ENCODE peak calls at places on chromosomes 1 and 21, in seven cellular contexts. One of them, this sample, is unnamed.

GRCh38 chr1:53291574-53291973 is 36.3 kb downstream of the LRP8 start:
- DNase-seq in heart left ventricle: no peak
- DNase-seq in ovary: no peak
- DNase-seq in heart right ventricle: no peak
- DNase-seq in psoas muscle: no peak
- DNase-seq in prostate gland: no peak
- DNase-seq in A549: peak; percentile 25
- DNase-seq in this sample: no peak

GRCh38 chr1:1605724-1606123 is 5.8 kb upstream of the FNDC10 start:
- DNase-seq in heart left ventricle: no peak
- DNase-seq in heart right ventricle: no peak
- DNase-seq in ovary: no peak
- DNase-seq in A549: no peak
- DNase-seq in prostate gland: no peak
- DNase-seq in psoas muscle: no peak
- DNase-seq in this sample: no peak

GRCh38 chr1:112230232-112230631 is 165.8 kb upstream of the CTTNBP2NL start:
- DNase-seq in ovary: no peak
- DNase-seq in psoas muscle: no peak
- DNase-seq in A549: no peak
- DNase-seq in prostate gland: no peak
- DNase-seq in heart right ventricle: no peak
- DNase-seq in heart left ventricle: no peak
- DNase-seq in this sample: no peak

GRCh38 chr1:9442266-9442846 is 96.9 kb upstream of the SLC25A33 start:
- DNase-seq in A549: no peak
- DNase-seq in heart right ventricle: no peak
- DNase-seq in psoas muscle: no peak
- DNase-seq in heart left ventricle: no peak
- DNase-seq in ovary: no peak
- DNase-seq in prostate gland: no peak
- DNase-seq in this sample: no peak

GRCh38 chr1:43541721-43542401 is 11.2 kb downstream of the PTPRF start:
- DNase-seq in psoas muscle: peak; percentile 85
- DNase-seq in heart left ventricle: peak; percentile 74
- DNase-seq in prostate gland: peak; percentile 92
- DNase-seq in heart right ventricle: peak; percentile 72
- DNase-seq in A549: no peak
- DNase-seq in ovary: peak; percentile 66
- DNase-seq in this sample: peak; percentile 84

GRCh38 chr1:180160362-180160761 is 5.7 kb downstream of the QSOX1 start:
- DNase-seq in A549: no peak
- DNase-seq in prostate gland: no peak
- DNase-seq in heart right ventricle: no peak
- DNase-seq in psoas muscle: no peak
- DNase-seq in heart left ventricle: no peak
- DNase-seq in ovary: no peak
- DNase-seq in this sample: no peak

GRCh38 chr1:85450832-85451231 is 14.1 kb downstream of the DDAH1 start:
- DNase-seq in heart right ventricle: no peak
- DNase-seq in ovary: no peak
- DNase-seq in psoas muscle: peak; percentile 54
- DNase-seq in prostate gland: no peak
- DNase-seq in heart left ventricle: no peak
- DNase-seq in A549: no peak
- DNase-seq in this sample: no peak

GRCh38 chr1:169739980-169740379 is 6.1 kb upstream of the SELE start:
- DNase-seq in A549: no peak
- DNase-seq in psoas muscle: no peak
- DNase-seq in prostate gland: no peak
- DNase-seq in ovary: no peak
- DNase-seq in heart left ventricle: no peak
- DNase-seq in heart right ventricle: no peak
- DNase-seq in this sample: no peak

GRCh38 chr1:95311006-95311405 is 77.0 kb downstream of the RWDD3 start:
- DNase-seq in heart right ventricle: no peak
- DNase-seq in ovary: no peak
- DNase-seq in heart left ventricle: no peak
- DNase-seq in psoas muscle: no peak
- DNase-seq in prostate gland: no peak
- DNase-seq in A549: no peak
- DNase-seq in this sample: no peak

GRCh38 chr1:95308276-95308675 is 74.3 kb downstream of the RWDD3 start:
- DNase-seq in heart right ventricle: no peak
- DNase-seq in A549: no peak
- DNase-seq in prostate gland: no peak
- DNase-seq in ovary: no peak
- DNase-seq in heart left ventricle: no peak
- DNase-seq in psoas muscle: no peak
- DNase-seq in this sample: no peak

GRCh38 chr1:95309031-95309459 is 75.0 kb downstream of the RWDD3 start:
- DNase-seq in psoas muscle: no peak
- DNase-seq in A549: peak; percentile 42
- DNase-seq in heart left ventricle: no peak
- DNase-seq in prostate gland: peak; percentile 19
- DNase-seq in heart right ventricle: no peak
- DNase-seq in ovary: no peak
- DNase-seq in this sample: no peak

GRCh38 chr1:95312181-95312580 is 78.2 kb downstream of the RWDD3 start:
- DNase-seq in psoas muscle: no peak
- DNase-seq in ovary: no peak
- DNase-seq in heart right ventricle: no peak
- DNase-seq in A549: no peak
- DNase-seq in heart left ventricle: no peak
- DNase-seq in prostate gland: no peak
- DNase-seq in this sample: no peak

DNA sequence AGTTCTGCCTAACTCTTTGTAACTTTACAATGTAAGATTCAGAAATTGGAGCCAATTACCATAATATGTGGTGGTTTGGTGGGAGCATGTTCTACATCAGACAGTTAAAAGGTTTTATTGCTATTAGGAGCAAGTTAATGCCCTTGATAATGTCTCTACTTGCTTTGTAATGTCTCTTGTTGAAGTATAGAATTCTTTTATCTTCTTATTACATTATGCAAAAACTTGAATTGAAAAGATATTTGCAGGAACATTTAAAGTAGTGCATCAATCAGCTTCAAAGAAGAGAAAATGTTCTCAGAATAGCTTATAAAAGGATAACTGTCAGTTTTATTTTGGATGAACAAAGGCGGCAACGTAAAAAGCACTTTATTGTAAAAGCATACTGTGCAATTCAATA is 77.8 kb downstream of the RWDD3 start:
- DNase-seq in prostate gland: no peak
- DNase-seq in ovary: no peak
- DNase-seq in heart right ventricle: no peak
- DNase-seq in psoas muscle: no peak
- DNase-seq in A549: no peak
- DNase-seq in heart left ventricle: no peak
- DNase-seq in this sample: no peak
- H3K27ac ChIP-seq in prostate gland: peak overlapping the region; percentile 16
- H3K27ac ChIP-seq in ovary: no peak overlapping the region
- H3K27ac ChIP-seq in heart right ventricle: no peak overlapping the region
- H3K27ac ChIP-seq in psoas muscle: no peak overlapping the region
- H3K27ac ChIP-seq in A549: no peak overlapping the region
- H3K27ac ChIP-seq in heart left ventricle: no peak overlapping the region
- H3K27ac ChIP-seq in this sample: no peak overlapping the region

GRCh38 chr1:157626099-157626498 is 28.2 kb upstream of the FCRL4 start:
- DNase-seq in prostate gland: no peak
- DNase-seq in psoas muscle: no peak
- DNase-seq in A549: peak; percentile 31
- DNase-seq in heart right ventricle: no peak
- DNase-seq in heart left ventricle: no peak
- DNase-seq in ovary: no peak
- DNase-seq in this sample: no peak
- TF ChIP-seq CTCF in prostate gland: no peak
- TF ChIP-seq CTCF in psoas muscle: no peak
- TF ChIP-seq CTCF in A549: no peak
- TF ChIP-seq CTCF in heart right ventricle: no peak
- TF ChIP-seq CTCF in heart left ventricle: no peak
- TF ChIP-seq CTCF in ovary: no peak
- TF ChIP-seq CTCF in this sample: no peak

GRCh38 chr1:178869114-178869697 is 1.7 kb downstream of the ANGPTL1 start:
- DNase-seq in ovary: no peak
- DNase-seq in heart right ventricle: no peak
- DNase-seq in prostate gland: no peak
- DNase-seq in psoas muscle: no peak
- DNase-seq in heart left ventricle: no peak
- DNase-seq in A549: no peak
- DNase-seq in this sample: no peak

GRCh38 chr1:178868700-178869099 is 2.2 kb downstream of the ANGPTL1 start:
- DNase-seq in heart left ventricle: no peak
- DNase-seq in ovary: no peak
- DNase-seq in heart right ventricle: no peak
- DNase-seq in psoas muscle: no peak
- DNase-seq in A549: no peak
- DNase-seq in prostate gland: no peak
- DNase-seq in this sample: no peak

GRCh38 chr1:178870944-178871343 is at the start of gene ANGPTL1:
- DNase-seq in ovary: peak; percentile 18
- DNase-seq in heart left ventricle: no peak
- DNase-seq in heart right ventricle: no peak
- DNase-seq in A549: no peak
- DNase-seq in prostate gland: no peak
- DNase-seq in psoas muscle: no peak
- DNase-seq in this sample: no peak

GRCh38 chr1:178864326-178864725 is 6.6 kb downstream of the ANGPTL1 start:
- DNase-seq in A549: no peak
- DNase-seq in prostate gland: no peak
- DNase-seq in ovary: no peak
- DNase-seq in heart left ventricle: no peak
- DNase-seq in heart right ventricle: no peak
- DNase-seq in psoas muscle: no peak
- DNase-seq in this sample: no peak

DNA sequence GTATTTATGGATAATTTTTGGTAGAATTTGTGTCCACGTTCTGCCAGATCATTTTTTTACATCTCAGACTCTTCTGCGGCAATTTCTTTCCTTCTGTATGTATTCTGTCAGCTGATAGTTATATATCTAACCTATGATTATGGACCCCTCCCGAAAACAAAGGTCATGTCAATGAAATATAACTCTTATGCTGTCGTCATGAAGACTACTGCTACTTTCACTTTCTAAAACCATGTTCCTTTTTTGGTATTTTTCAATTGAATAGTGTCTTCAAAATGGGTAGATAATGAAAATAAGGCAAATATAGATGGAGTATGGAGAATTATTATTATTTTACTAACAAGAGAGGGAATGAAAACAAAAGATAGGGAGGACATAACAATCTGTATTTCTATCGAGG is 3.2 kb downstream of the ANGPTL1 start:
- DNase-seq in ovary: no peak
- DNase-seq in heart left ventricle: no peak
- DNase-seq in prostate gland: no peak
- DNase-seq in A549: no peak
- DNase-seq in heart right ventricle: no peak
- DNase-seq in psoas muscle: no peak
- DNase-seq in this sample: no peak
- H3K27ac ChIP-seq in ovary: peak overlapping the region; percentile 73
- H3K27ac ChIP-seq in heart left ventricle: no peak overlapping the region
- H3K27ac ChIP-seq in prostate gland: no peak overlapping the region
- H3K27ac ChIP-seq in A549: peak overlapping the region; percentile 22
- H3K27ac ChIP-seq in heart right ventricle: peak overlapping the region; percentile 34
- H3K27ac ChIP-seq in psoas muscle: peak overlapping the region; percentile 74
- H3K27ac ChIP-seq in this sample: no peak overlapping the region

DNA sequence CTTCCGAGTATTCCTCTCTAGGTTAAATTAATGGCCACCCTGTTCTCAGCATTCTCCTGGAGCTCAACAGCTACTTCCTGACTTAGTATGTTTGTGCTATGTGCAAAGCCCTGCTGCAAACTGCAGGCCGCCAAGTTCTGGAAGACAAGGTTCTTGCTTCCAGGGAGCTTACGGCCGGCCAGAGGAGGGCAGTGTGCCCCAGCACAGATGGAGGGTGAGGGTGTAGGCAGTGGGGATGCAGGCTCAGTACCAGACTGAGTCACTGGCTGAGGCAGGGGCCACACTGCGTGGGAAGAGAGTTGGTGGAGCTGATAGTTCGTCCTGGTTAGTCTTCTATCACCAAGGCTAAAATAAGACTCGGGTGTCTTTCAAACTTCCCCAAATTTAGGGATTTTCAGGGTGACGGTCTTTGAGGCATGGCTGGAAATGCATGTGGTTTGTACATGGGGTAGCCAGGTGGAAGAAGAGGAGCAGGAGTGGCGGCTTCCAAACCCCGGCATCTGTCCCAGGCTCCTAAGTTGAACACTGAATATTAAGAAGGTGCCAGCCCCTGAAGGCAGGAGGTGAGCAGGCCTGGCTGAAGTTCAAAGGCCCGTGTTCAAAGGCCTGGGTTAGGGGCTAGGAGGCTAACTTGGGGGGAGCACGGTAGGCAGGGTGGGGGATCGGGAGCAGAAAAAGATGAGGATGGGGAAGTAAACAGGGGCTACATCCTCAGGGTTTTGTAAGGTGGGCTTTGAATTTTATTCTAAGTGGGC is 42.9 kb downstream of the ELK4 start:
- DNase-seq in psoas muscle: peak; percentile 50
- DNase-seq in heart left ventricle: no peak
- DNase-seq in ovary: no peak
- DNase-seq in A549: peak; percentile 52
- DNase-seq in prostate gland: no peak
- DNase-seq in heart right ventricle: no peak
- DNase-seq in this sample: peak; percentile 77
- TF ChIP-seq CTCF in psoas muscle: peak; percentile 19
- TF ChIP-seq CTCF in heart left ventricle: no peak
- TF ChIP-seq CTCF in ovary: no peak
- TF ChIP-seq CTCF in A549: peak; percentile 31
- TF ChIP-seq CTCF in prostate gland: peak; percentile 24
- TF ChIP-seq CTCF in heart right ventricle: no peak
- TF ChIP-seq CTCF in this sample: no peak

GRCh38 chr21:28642891-28643290 is 349.8 kb downstream of the LTN1 start:
- DNase-seq in A549: no peak
- DNase-seq in heart left ventricle: no peak
- DNase-seq in heart right ventricle: no peak
- DNase-seq in ovary: no peak
- DNase-seq in psoas muscle: no peak
- DNase-seq in prostate gland: no peak
- DNase-seq in this sample: no peak
- H3K27ac ChIP-seq in A549: no peak overlapping the region
- H3K27ac ChIP-seq in heart left ventricle: no peak overlapping the region
- H3K27ac ChIP-seq in heart right ventricle: no peak overlapping the region
- H3K27ac ChIP-seq in ovary: no peak overlapping the region
- H3K27ac ChIP-seq in psoas muscle: no peak overlapping the region
- H3K27ac ChIP-seq in prostate gland: no peak overlapping the region
- H3K27ac ChIP-seq in this sample: no peak overlapping the region

This sample was measured in kidney.